ENCODE peak calls at places on chromosomes 13 and 19, in five cellular contexts. B is astrocyte, Z is tibial nerve, H is colonic mucosa, Q is lower lobe of right lung. J is an unnamed sample.

GRCh38 chr19:52991021-52991420 is 22.7 kb upstream of the ERVV-1 start:
- DNase-seq in B (no peak), Z (no peak), H (no peak), Q (no peak), J (no peak)

GRCh38 chr19:17893766-17894165 is 22.0 kb downstream of the SLC5A5 start:
- DNase-seq in B (no peak), Z (no peak), H (no peak), Q (no peak), J (no peak)

GRCh38 chr13:47250141-47250540 is 353.3 kb upstream of the HTR2A start:
- DNase-seq in B (peak; percentile 91), Z (no peak), H (no peak), Q (no peak), J (no peak)

GRCh38 chr13:39516140-39516539 is 86.9 kb downstream of the LHFPL6 start:
- DNase-seq in B (peak; percentile 55), Z (no peak), H (no peak), Q (no peak), J (no peak)

GRCh38 chr13:33355470-33355869 is 69.9 kb upstream of the STARD13 start:
- DNase-seq in B (no peak), Z (no peak), H (no peak), Q (no peak), J (no peak)

GRCh38 chr13:75612354-75612753 is 23.8 kb upstream of the LMO7 start:
- DNase-seq in B (no peak), Z (no peak), H (no peak), Q (no peak), J (no peak)

GRCh38 chr13:33033361-33033812 is 17.2 kb downstream of the KL start:
- DNase-seq in B (no peak), Z (no peak), H (no peak), Q (peak; percentile 53), J (no peak)

GRCh38 chr13:58134012-58134411 is 502.5 kb downstream of the PCDH17 start:
- DNase-seq in B (no peak), Z (no peak), H (no peak), Q (no peak), J (no peak)

GRCh38 chr19:13459351-13459750 is 46.9 kb downstream of the CACNA1A start:
- DNase-seq in B (no peak), Z (no peak), H (no peak), Q (no peak), J (no peak)

GRCh38 chr13:76754414-76754813 is 131.8 kb downstream of the KCTD12 start:
- DNase-seq in B (peak; percentile 19), Z (no peak), H (no peak), Q (no peak), J (no peak)

GRCh38 chr19:14054721-14055120 is 7.2 kb downstream of the PALM3 start:
- DNase-seq in B (no peak), Z (no peak), H (no peak), Q (no peak), J (no peak)

GRCh38 chr13:90032841-90033493 is 1314.5 kb upstream of the MIR17HG start:
- DNase-seq in B (no peak), Z (no peak), H (no peak), Q (no peak), J (no peak)

GRCh38 chr13:30186644-30187431 is 120.5 kb downstream of the KATNAL1 start:
- DNase-seq in B (peak; percentile 39), Z (no peak), H (no peak), Q (no peak), J (no peak)

GRCh38 chr13:42229287-42229686 is 42.7 kb upstream of the AKAP11 start:
- DNase-seq in B (no peak), Z (no peak), H (no peak), Q (no peak), J (no peak)

GRCh38 chr13:59247166-59247565 is 916.6 kb downstream of the DIAPH3 start:
- DNase-seq in B (no peak), Z (no peak), H (no peak), Q (peak; percentile 45), J (no peak)

GRCh38 chr13:63699948-63700347 is 2284.3 kb upstream of the PCDH20 start:
- DNase-seq in B (no peak), Z (no peak), H (no peak), Q (no peak), J (no peak)

GRCh38 chr13:106376411-106377112 is 158.9 kb downstream of the EFNB2 start:
- DNase-seq in B (peak; percentile 97), Z (no peak), H (no peak), Q (peak; percentile 49), J (peak; percentile 82)

GRCh38 chr19:33273881-33274662 is 28.3 kb downstream of the CEBPA start:
- DNase-seq in B (peak; percentile 87), Z (no peak), H (peak; percentile 84), Q (peak; percentile 76), J (peak; percentile 29)

GRCh38 chr19:38730731-38731589 is 13.3 kb downstream of the CAPN12 start:
- DNase-seq in B (no peak), Z (no peak), H (peak; percentile 29), Q (peak; percentile 45), J (no peak)

GRCh38 chr13:76715621-76716020 is 170.6 kb downstream of the KCTD12 start:
- DNase-seq in B (no peak), Z (no peak), H (no peak), Q (no peak), J (no peak)

GRCh38 chr13:20064128-20064527 is 96.7 kb downstream of the GJA3 start:
- DNase-seq in B (peak; percentile 60), Z (no peak), H (no peak), Q (no peak), J (no peak)

DNA sequence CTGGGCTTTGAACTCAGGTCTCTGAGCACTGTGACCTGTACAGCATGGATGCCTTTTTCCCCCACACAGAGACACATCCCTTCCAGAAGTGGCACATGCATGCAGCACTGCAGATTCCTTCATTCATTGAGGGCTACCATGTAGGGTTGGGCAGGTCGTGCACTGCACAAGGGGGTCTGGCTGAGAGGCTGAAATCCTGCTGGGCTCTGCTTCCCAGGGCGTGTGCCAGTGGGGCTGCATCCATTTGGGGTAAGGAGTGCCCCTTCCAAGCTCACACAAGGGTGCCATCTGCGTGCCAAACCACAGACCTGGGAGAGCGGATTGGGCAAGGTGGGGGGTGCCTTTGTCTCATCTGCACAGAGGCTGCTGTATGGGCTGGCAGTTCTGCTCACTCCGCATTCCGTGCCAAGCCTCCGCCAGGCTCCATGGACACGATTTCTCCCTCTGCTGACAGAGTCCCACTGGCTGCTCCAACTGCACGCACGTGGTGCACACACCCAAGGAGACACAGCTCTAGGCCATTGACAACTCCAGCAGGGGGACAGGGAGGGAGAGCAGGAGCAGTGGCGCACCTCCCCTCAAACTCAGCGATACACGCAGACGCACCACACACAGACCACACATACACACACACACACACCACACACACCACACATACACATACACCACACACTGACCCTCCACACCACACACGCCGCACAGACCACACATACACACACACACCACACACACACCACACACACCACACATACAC is 4.5 kb upstream of the SHISA7 start:
- DNase-seq in B (no peak), Z (no peak), H (no peak), Q (no peak), J (no peak)
- H3K4me3 ChIP-seq in B (no peak overlapping the region), Z (no peak overlapping the region), H (no peak overlapping the region), Q (no peak overlapping the region), J (no peak overlapping the region)

DNA sequence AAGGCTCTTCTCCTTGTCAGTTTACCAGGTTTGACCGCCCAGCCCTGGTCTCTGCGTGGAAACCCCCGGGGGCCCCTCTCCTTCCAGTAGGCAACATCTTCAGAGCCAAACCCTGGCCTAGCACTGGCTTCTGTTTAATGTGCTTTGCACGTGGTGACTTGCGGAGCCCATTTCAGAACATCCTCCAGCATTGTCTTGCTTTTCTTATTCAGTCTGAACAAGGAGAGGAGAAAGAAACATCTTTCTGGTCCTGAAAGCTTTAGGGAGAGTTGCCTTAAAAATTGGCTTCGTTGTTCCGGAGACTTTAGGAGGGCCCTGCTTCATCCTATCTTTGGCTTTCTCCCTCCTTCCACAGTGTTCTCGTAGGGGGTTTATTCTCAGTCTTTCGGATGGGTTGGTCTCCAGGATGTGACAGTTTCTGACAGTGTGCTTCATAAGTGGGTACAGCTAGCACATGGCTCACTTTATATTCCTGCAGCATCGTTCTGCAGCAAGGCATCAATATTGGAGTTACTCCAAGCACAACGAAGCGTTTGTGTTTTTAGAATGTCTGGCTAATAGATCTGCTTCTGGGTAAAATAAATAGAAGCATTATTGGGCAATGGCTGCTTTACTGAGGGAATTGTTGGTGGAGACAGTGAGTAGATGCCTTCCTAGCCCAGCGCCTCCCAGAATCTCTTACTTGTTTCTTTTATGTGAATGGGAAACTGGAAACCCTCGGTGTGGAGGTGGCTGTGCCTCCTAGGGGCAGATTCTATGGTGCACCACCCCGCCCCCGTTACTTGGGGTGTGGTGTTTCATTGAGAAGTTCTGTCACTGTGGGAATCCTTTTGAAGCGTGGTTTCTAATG is 1.8 kb downstream of the FARP1 start:
- DNase-seq in B (peak; percentile 46), Z (no peak), H (peak; percentile 34), Q (peak; percentile 50), J (peak; percentile 13)
- TF ChIP-seq CTCF in B (peak; percentile 11), Z (no peak), H (no peak), Q (no peak), J (peak; percentile 41)

GRCh38 chr13:45705936-45706335 is 3.8 kb downstream of the CBY2 start:
- DNase-seq in B (no peak), Z (no peak), H (no peak), Q (no peak), J (no peak)
- H3K36me3 ChIP-seq in B (no peaks in the 10 kb centered on the region), Z (no peaks in the 10 kb centered on the region), H (no peaks in the 10 kb centered on the region), Q (no peaks in the 10 kb centered on the region), J (no peaks in the 10 kb centered on the region)

DNA sequence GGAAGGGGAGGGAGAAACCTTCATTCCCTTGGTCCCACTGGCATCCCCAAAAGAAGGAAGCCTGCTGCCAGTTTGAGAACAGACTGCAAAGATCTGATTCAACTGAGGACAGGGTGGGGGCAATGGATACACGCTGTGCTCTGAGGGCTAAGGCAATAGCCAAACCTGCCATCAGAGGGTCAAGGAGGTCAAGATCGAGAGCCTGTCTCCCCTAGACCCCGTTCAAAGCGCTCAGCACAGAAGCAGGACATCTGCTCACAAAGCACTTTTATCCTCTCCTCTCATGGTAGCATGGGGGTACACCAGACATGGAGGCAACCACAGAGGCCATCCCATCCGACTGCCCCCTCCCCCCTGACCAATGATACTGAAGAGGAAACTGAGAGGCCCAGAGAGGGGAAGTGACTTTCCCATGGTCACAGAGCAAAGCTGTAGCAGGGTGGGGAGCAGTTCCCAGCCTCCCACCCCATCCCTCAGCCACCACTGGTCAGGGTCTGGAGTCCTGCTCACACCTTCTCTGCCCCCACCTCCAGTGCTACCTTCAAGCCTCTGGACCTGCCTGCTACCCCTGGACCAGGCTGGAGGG is 11.1 kb downstream of the POU2F2 start:
- DNase-seq in B (no peak), Z (no peak), H (no peak), Q (no peak), J (no peak)
- H3K4me3 ChIP-seq in B (no peak overlapping the region), Z (no peak overlapping the region), H (no peak overlapping the region), Q (no peak overlapping the region), J (no peak overlapping the region)

GRCh38 chr13:114095486-114095885 is 36.9 kb downstream of the RASA3 start:
- DNase-seq in B (no peak), Z (peak; percentile 2), H (no peak), Q (no peak), J (no peak)
- TF ChIP-seq CTCF in B (no peak), Z (no peak), H (no peak), Q (no peak), J (no peak)

J was measured in BJ.